ENCODE peak calls at places on chromosomes 6 and 20, in four cellular contexts. F, P, C and R are unnamed samples. For H3K4me1, the result is how much of the 10 kb centered on the place peaks cover.

GRCh38 chr20:59567585-59568508 is 36.5 kb upstream of the PHACTR3 start:
- DNase-seq in C (no peak), F (peak), P (no peak), R (no peak)

GRCh38 chr6:9086331-9086730 is 651.0 kb upstream of the SLC35B3 start:
- DNase-seq in C (no peak), P (no peak), F (no peak), R (no peak)

GRCh38 chr6:147603392-147604081 is 95.0 kb downstream of the SAMD5 start:
- DNase-seq in C (no peak), F (no peak), P (no peak), R (peak)

GRCh38 chr6:43702522-43703440 is 15.2 kb upstream of the MRPS18A start:
- DNase-seq in F (peak), P (peak), C (peak), R (peak)

GRCh38 chr6:132445201-132445951 is 44.1 kb upstream of the MOXD1 start:
- DNase-seq in P (no peak), C (peak), F (no peak), R (no peak)

GRCh38 chr6:31776961-31777666 is at the start of gene VWA7:
- DNase-seq in P (peak), F (peak), C (peak), R (peak)

GRCh38 chr6:83183082-83183828 is 9.8 kb downstream of the PGM3 start:
- DNase-seq in C (peak), P (no peak), F (no peak), R (no peak)

GRCh38 chr20:51750037-51750769 is 18.0 kb downstream of the ATP9A start:
- DNase-seq in F (peak), C (peak), P (peak), R (peak)

GRCh38 chr6:169225131-169225576 is 28.5 kb downstream of the THBS2 start:
- DNase-seq in F (no peak), P (no peak), C (no peak), R (no peak)

GRCh38 chr6:111971866-111972532 is 81.9 kb upstream of the CCN6 start:
- DNase-seq in P (no peak), C (peak), F (no peak), R (no peak)

GRCh38 chr20:12166053-12166717 is 248.5 kb downstream of the BTBD3 start:
- DNase-seq in F (no peak), C (peak), P (peak), R (peak)

GRCh38 chr20:55159230-55159629 is 683.8 kb downstream of the DOK5 start:
- DNase-seq in P (no peak), C (no peak), F (no peak), R (no peak)

GRCh38 chr6:135922746-135923145 is 71.2 kb downstream of the PDE7B start:
- DNase-seq in C (peak), P (no peak), F (no peak), R (peak)

GRCh38 chr6:170225852-170226417 is 64.9 kb downstream of the DLL1 start:
- DNase-seq in C (no peak), P (no peak), F (peak), R (no peak)

GRCh38 chr20:51586005-51586440 is 43.5 kb upstream of the NFATC2 start:
- DNase-seq in F (no peak), C (peak), P (no peak), R (no peak)

GRCh38 chr6:11192167-11192566 is 40.3 kb downstream of the NEDD9 start:
- DNase-seq in C (no peak), F (no peak), P (no peak), R (no peak)

GRCh38 chr20:7505152-7505834 is 435.0 kb downstream of the HAO1 start:
- DNase-seq in P (no peak), C (no peak), F (no peak), R (no peak)

GRCh38 chr20:42366626-42367025 is 748.4 kb upstream of the CHD6 start:
- DNase-seq in P (no peak), F (no peak), C (no peak), R (no peak)

GRCh38 chr6:81988446-81988845 is 236.0 kb upstream of the TENT5A start:
- DNase-seq in C (no peak), F (no peak), P (no peak), R (no peak)

DNA sequence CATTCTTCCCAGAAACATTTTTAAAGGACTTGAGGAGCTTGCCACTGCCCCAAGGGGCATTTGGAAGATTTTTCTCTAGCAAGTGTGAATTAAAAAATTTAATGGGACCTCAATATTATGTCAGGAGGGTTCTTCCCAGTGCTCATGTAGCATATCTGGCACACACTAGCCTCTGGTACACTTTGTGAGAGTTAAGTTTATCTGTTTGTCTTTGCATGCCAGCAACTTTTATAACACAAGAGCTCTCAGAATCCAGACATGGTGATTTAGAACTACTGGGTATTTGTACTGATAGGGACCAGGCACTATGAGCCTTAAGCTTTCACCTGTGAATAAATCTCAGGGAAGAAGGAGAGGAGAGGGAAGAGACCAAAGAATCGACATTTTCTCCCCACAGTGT is 12.9 kb downstream of the SPINT3 start:
- DNase-seq in C (no peak), P (no peak), F (no peak), R (no peak)
- H3K4me1 ChIP-seq in C (under half), P (under half), F (under half), R (under half)

GRCh38 chr6:45663181-45664180 is 285.7 kb upstream of the SUPT3H start:
- DNase-seq in P (peak), F (no peak), C (no peak), R (peak)
- H3K4me1 ChIP-seq in P (under half), F (under half), C (under half), R (under half)

GRCh38 chr6:129135421-129135820 is 252.5 kb downstream of the LAMA2 start:
- DNase-seq in P (no peak), C (no peak), F (no peak), R (no peak)

GRCh38 chr6:129131282-129131681 is 248.3 kb downstream of the LAMA2 start:
- DNase-seq in P (no peak), F (peak), C (no peak), R (peak)

GRCh38 chr6:129134535-129134934 is 251.6 kb downstream of the LAMA2 start:
- DNase-seq in C (no peak), P (no peak), F (no peak), R (no peak)

GRCh38 chr6:129136751-129137150 is 253.8 kb downstream of the LAMA2 start:
- DNase-seq in C (no peak), P (no peak), F (no peak), R (no peak)

GRCh38 chr6:129133770-129134192 is 250.8 kb downstream of the LAMA2 start:
- DNase-seq in C (peak), P (no peak), F (no peak), R (no peak)
- H3K4me1 ChIP-seq in C (under half), P (under half), F (under half), R (half or more)

GRCh38 chr6:33423777-33424176 is 3.9 kb downstream of the SYNGAP1 start:
- DNase-seq in F (no peak), C (no peak), P (no peak), R (no peak)
- H3K4me1 ChIP-seq in F (under half), C (under half), P (under half), R (half or more)

GRCh38 chr20:1896859-1897258 is 1.7 kb downstream of the SIRPA start:
- DNase-seq in P (no peak), C (no peak), F (no peak), R (no peak)
- H3K4me1 ChIP-seq in P (under half), C (under half), F (under half), R (half or more)

GRCh38 chr20:18188446-18188845 is 50.8 kb downstream of the KAT14 start:
- DNase-seq in C (peak), P (no peak), F (no peak), R (no peak)
- H3K4me1 ChIP-seq in C (under half), P (under half), F (under half), R (under half)

GRCh38 chr6:30613251-30614043 is 3.6 kb downstream of the PPP1R10 start:
- DNase-seq in F (peak), P (no peak), C (peak), R (no peak)

GRCh38 chr6:30611150-30611855 is 5.7 kb downstream of the PPP1R10 start:
- DNase-seq in P (no peak), F (no peak), C (no peak), R (no peak)

GRCh38 chr6:30612687-30613248 is 4.3 kb downstream of the PPP1R10 start:
- DNase-seq in C (peak), P (no peak), F (no peak), R (no peak)

GRCh38 chr6:30612213-30612612 is 4.8 kb downstream of the PPP1R10 start:
- DNase-seq in F (no peak), P (no peak), C (peak), R (no peak)

DNA sequence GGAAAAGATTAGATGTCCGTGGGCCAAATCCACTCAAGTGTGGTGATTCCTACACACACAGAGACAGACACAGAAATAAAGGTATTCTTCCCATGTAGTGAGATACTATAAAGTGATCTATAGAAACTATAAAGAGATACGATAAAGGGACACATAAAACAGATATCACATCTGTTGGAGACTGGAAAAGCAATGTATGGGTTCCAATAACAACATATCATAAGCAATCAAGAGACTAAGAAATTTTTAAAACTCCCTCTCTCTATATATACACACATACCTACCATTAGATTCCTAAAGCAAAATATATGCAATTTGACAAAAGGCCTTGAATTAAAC is 5.2 kb downstream of the PPP1R10 start:
- DNase-seq in P (no peak), F (no peak), C (no peak), R (no peak)
- H3K4me1 ChIP-seq in P (under half), F (under half), C (under half), R (half or more)